ENCODE peak calls at places on chromosome 7, in four cellular contexts. D is aorta; I is T follicular helper cell; G is activated effector memory CD4-positive, alpha-beta T cell treated with anti-CD3 and anti-CD28 coated beads, Interleukin-2, amount 50 U/mL, for 16 hours. J is an unnamed sample.

GRCh38 chr7:1567082-1567771 is 2.6 kb downstream of the PSMG3 start:
- DNase-seq in G (no peak), I (no peak), D (no peak), J (no peak)

GRCh38 chr7:50953820-50954219 is 171.1 kb upstream of the GRB10 start:
- DNase-seq in G (no peak), D (no peak), I (no peak), J (no peak)

GRCh38 chr7:32221756-32222155 is 151.5 kb upstream of the PDE1C start:
- DNase-seq in G (no peak), D (no peak), I (no peak), J (no peak)

GRCh38 chr7:103928581-103928980 is 60.9 kb downstream of the RELN start:
- DNase-seq in D (no peak), I (no peak), G (no peak), J (no peak)

GRCh38 chr7:117827861-117828260 is 45.4 kb downstream of the CTTNBP2 start:
- DNase-seq in D (no peak), G (no peak), I (no peak), J (no peak)

GRCh38 chr7:54629771-54630170 is 87.6 kb downstream of the VSTM2A start:
- DNase-seq in I (no peak), D (no peak), G (no peak), J (no peak)

GRCh38 chr7:91941450-91941849 is 788 bp downstream of the AKAP9 start:
- DNase-seq in D (peak), I (peak), G (peak), J (no peak)

GRCh38 chr7:37494940-37495339 is 46.3 kb upstream of the ELMO1 start:
- DNase-seq in D (no peak), I (no peak), G (no peak), J (no peak)

GRCh38 chr7:130939285-130940095 is 205.5 kb upstream of the KLF14 start:
- DNase-seq in G (no peak), D (no peak), I (no peak), J (no peak)

GRCh38 chr7:34849966-34850365 is 187.3 kb downstream of the DPY19L1 start:
- DNase-seq in D (no peak), G (no peak), I (no peak), J (no peak)

GRCh38 chr7:156764766-156765165 is 124.2 kb downstream of the RNF32 start:
- DNase-seq in G (no peak), D (no peak), I (no peak), J (no peak)

GRCh38 chr7:144000020-144000419 is at the start of gene OR6B1:
- DNase-seq in I (no peak), G (no peak), D (no peak), J (no peak)

GRCh38 chr7:34165466-34165865 is 260.1 kb downstream of the BMPER start:
- DNase-seq in G (no peak), D (no peak), I (no peak), J (no peak)

GRCh38 chr7:98354511-98355249 is 46.2 kb downstream of the BAIAP2L1 start:
- DNase-seq in G (no peak), I (no peak), D (no peak), J (no peak)

GRCh38 chr7:97871659-97872024 is 566 bp downstream of the ASNS start:
- DNase-seq in I (no peak), D (no peak), G (no peak), J (no peak)

GRCh38 chr7:134480730-134481129 is 21.8 kb upstream of the AKR1B1 start:
- DNase-seq in G (no peak), I (no peak), D (no peak), J (no peak)

GRCh38 chr7:148397555-148397954 is 193.0 kb upstream of the C7orf33 start:
- DNase-seq in D (no peak), G (no peak), I (no peak), J (no peak)

GRCh38 chr7:108104324-108104723 is 25.8 kb downstream of the LAMB4 start:
- DNase-seq in I (no peak), D (no peak), G (no peak), J (no peak)

GRCh38 chr7:100449190-100449795 is 13.0 kb upstream of the PPP1R35 start:
- DNase-seq in D (no peak), I (no peak), G (no peak), J (no peak)

GRCh38 chr7:41421056-41421455 is 281.8 kb downstream of the INHBA start:
- DNase-seq in G (no peak), I (no peak), D (no peak), J (no peak)

J was measured in posterior vena cava.